ENCODE peak calls at places on chromosomes 3 and 15, in seven cellular contexts. S is HCT116, O is HepG2, W is K562, I is H1, D is SK-N-SH, U is GM12878. K is an unnamed sample.

GRCh38 chr15:45441686-45442085 is 63.3 kb upstream of the GATM start:
- DNase-seq in I (no peak), D (no peak), S (no peak), O (peak; percentile 21), U (no peak), W (no peak), K (no peak)

GRCh38 chr3:88150371-88150770 is 612 bp downstream of the C3orf38 start:
- DNase-seq in S (no peak), I (no peak), W (no peak), D (peak; percentile 9), U (no peak), O (no peak), K (no peak)

GRCh38 chr15:67812232-67812631 is 13.1 kb upstream of the SKOR1 start:
- DNase-seq in O (no peak), S (no peak), D (no peak), U (no peak), I (peak; percentile 47), W (no peak), K (no peak)

GRCh38 chr15:27645672-27646071 is 453.4 kb downstream of the OCA2 start:
- DNase-seq in D (no peak), S (no peak), U (no peak), I (no peak), W (no peak), O (no peak), K (peak; percentile 32)

GRCh38 chr3:105965384-105965783 is 96.6 kb upstream of the CBLB start:
- DNase-seq in I (no peak), W (no peak), O (no peak), U (no peak), D (no peak), S (no peak), K (no peak)

GRCh38 chr15:79176151-79176550 is 85.6 kb upstream of the RASGRF1 start:
- DNase-seq in U (no peak), I (no peak), W (no peak), O (no peak), S (no peak), D (no peak), K (no peak)

GRCh38 chr3:172282850-172283249 is 165.4 kb downstream of the GHSR start:
- DNase-seq in I (no peak), O (no peak), U (no peak), W (no peak), S (no peak), D (no peak), K (no peak)

GRCh38 chr3:74532446-74532845 is 82.0 kb downstream of the CNTN3 start:
- DNase-seq in O (no peak), I (no peak), S (no peak), U (no peak), W (no peak), D (no peak), K (no peak)

GRCh38 chr3:146507331-146508120 is 36.9 kb downstream of the PLSCR1 start:
- DNase-seq in S (no peak), D (no peak), U (no peak), O (no peak), W (no peak), I (no peak), K (no peak)

GRCh38 chr15:45827275-45827674 is 192.4 kb downstream of the SQOR start:
- DNase-seq in O (peak; percentile 3), I (no peak), S (no peak), U (no peak), W (no peak), D (no peak), K (no peak)

GRCh38 chr15:100918690-100919480 is at the start of gene LRRK1:
- DNase-seq in I (peak; percentile 66), W (peak; percentile 65), S (no peak), U (no peak), D (peak; percentile 83), O (no peak), K (no peak)

GRCh38 chr3:52494446-52494845 is 692 bp upstream of the STAB1 start:
- DNase-seq in W (no peak), S (no peak), D (no peak), I (no peak), O (no peak), U (no peak), K (no peak)

GRCh38 chr15:98111806-98112205 is 151.3 kb downstream of the ARRDC4 start:
- DNase-seq in I (no peak), W (no peak), D (no peak), U (no peak), S (no peak), O (no peak), K (no peak)

GRCh38 chr3:185915642-185916041 is 22.2 kb downstream of the TRA2B start:
- DNase-seq in O (no peak), U (no peak), S (no peak), I (no peak), W (no peak), D (no peak), K (no peak)

GRCh38 chr3:53163459-53164387 is 2.7 kb downstream of the PRKCD start:
- DNase-seq in S (no peak), D (no peak), W (no peak), I (no peak), U (no peak), O (no peak), K (no peak)

GRCh38 chr3:66477846-66478245 is 23.0 kb downstream of the LRIG1 start:
- DNase-seq in W (no peak), O (no peak), I (no peak), U (no peak), D (no peak), S (no peak), K (no peak)

GRCh38 chr3:126104028-126104635 is 20.2 kb upstream of the SLC41A3 start:
- DNase-seq in D (peak; percentile 22), S (no peak), I (no peak), O (no peak), W (no peak), U (no peak), K (no peak)

GRCh38 chr3:47512416-47513124 is 942 bp downstream of the ELP6 start:
- DNase-seq in I (no peak), O (no peak), S (no peak), W (peak; percentile 54), D (peak; percentile 55), U (no peak), K (no peak)

GRCh38 chr3:150370129-150370602 is 37.9 kb upstream of the TSC22D2 start:
- DNase-seq in O (peak; percentile 24), S (peak; percentile 92), I (no peak), W (peak; percentile 43), D (no peak), U (no peak), K (peak; percentile 79)

GRCh38 chr3:123110953-123111615 is 44.3 kb downstream of the PDIA5 start:
- DNase-seq in D (no peak), I (no peak), O (no peak), S (no peak), U (no peak), W (no peak), K (no peak)

GRCh38 chr15:63288778-63289378 is 11.5 kb downstream of the APH1B start:
- DNase-seq in I (no peak), W (peak; percentile 29), S (peak; percentile 33), D (peak; percentile 66), U (no peak), O (peak; percentile 52), K (no peak)

GRCh38 chr15:80878867-80879250 is 99.7 kb downstream of the CEMIP start:
- DNase-seq in U (no peak), D (no peak), I (no peak), S (no peak), O (no peak), W (no peak), K (no peak)

GRCh38 chr15:100980410-100981046 is 61.4 kb downstream of the LRRK1 start:
- DNase-seq in U (no peak), D (no peak), S (no peak), W (no peak), I (no peak), O (no peak), K (no peak)

GRCh38 chr15:83319771-83320170 is 35.3 kb upstream of the BNC1 start:
- DNase-seq in I (no peak), U (no peak), W (no peak), D (no peak), O (no peak), S (no peak), K (no peak)

GRCh38 chr3:30102372-30102771 is 504.0 kb upstream of the TGFBR2 start:
- DNase-seq in W (no peak), I (no peak), D (no peak), U (no peak), O (no peak), S (no peak), K (no peak)

GRCh38 chr3:42804831-42805821 is 836 bp upstream of the HIGD1A start:
- DNase-seq in U (no peak), O (peak; percentile 82), I (peak; percentile 50), D (peak; percentile 21), W (peak; percentile 33), S (no peak), K (no peak)

GRCh38 chr15:51325167-51325566 is 13.2 kb downstream of the CYP19A1 start:
- DNase-seq in S (no peak), D (no peak), W (no peak), O (no peak), U (no peak), I (no peak), K (no peak)
- TF ChIP-seq YY1 in S (no peak), D (no peak), W (no peak), O (no peak), U (no peak), I (no peak), K (no peak)

GRCh38 chr15:87702270-87702669 is 554.3 kb downstream of the NTRK3 start:
- DNase-seq in S (no peak), D (no peak), O (no peak), I (no peak), W (no peak), U (no peak), K (no peak)
- TF ChIP-seq YY1 in S (no peak), D (no peak), O (no peak), I (no peak), W (no peak), U (no peak), K (no peak)

DNA sequence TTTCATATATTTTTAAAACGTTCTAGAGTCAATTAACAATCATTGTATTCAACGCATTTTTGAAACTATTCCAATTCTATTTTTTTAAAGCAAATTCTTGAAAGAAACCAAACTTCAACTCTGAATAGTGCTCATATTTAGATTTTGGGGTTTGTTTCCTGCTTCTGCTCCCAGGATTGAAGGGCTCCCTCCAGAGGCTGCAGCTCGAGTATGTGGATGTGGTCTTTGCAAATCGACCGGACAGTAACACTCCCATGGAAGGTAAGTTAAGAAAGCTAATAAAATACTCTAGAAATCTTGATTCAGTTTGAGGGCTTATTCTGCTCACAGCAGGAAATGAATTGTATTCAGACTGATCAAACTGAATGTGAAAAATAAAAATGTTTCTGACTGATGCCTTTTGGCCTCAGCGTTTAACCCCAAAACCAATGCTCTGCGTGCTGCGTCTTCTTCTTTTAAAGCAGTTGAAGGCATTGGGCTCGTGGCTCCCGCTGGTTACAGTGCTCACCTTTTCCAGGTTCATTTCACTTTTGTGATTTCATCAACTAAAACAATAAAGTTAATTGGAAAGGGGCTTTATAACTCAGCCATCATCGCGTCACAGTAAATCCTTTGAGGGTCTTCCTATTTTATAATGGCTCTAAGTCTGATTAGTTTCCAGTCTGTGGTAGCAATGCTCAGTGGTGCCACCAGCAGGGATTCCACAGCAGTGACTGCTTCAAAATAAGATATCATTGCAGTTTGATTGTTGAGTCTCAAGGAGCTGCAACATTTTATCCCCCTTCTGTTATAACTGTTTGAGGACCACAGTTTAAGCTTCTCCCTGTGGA is 80.1 kb downstream of the SSR3 start:
- DNase-seq in U (no peak), D (no peak), O (no peak), S (no peak), W (no peak), I (no peak), K (no peak)
- TF ChIP-seq YY1 in U (no peak), D (no peak), O (no peak), S (no peak), W (no peak), I (no peak), K (no peak)

GRCh38 chr3:153060346-153060745 is 101.7 kb upstream of the RAP2B start:
- DNase-seq in D (no peak), U (no peak), O (no peak), I (no peak), S (no peak), W (no peak), K (no peak)
- TF ChIP-seq YY1 in D (no peak), U (no peak), O (no peak), I (no peak), S (no peak), W (no peak), K (no peak)